ENCODE peak calls at places on chromosomes 5 and 9, in seven cellular contexts. G, R, E, D, L, B and T are unnamed samples. For H3K4me1, the result is how much of the 10 kb centered on the place peaks cover.

GRCh38 chr9:90393355-90394152 is 249.1 kb downstream of the DIRAS2 start:
- DNase-seq in G (no peak), R (peak), E (no peak), D (no peak), L (peak), B (no peak), T (no peak)

GRCh38 chr9:136231478-136232297 is 13.9 kb downstream of the QSOX2 start:
- DNase-seq in G (no peak), R (no peak), E (no peak), D (no peak), L (no peak), B (no peak), T (no peak)

GRCh38 chr5:38265546-38266179 is 7.3 kb downstream of the EGFLAM start:
- DNase-seq in G (no peak), R (peak), E (peak), D (peak), L (peak), B (no peak), T (peak)

GRCh38 chr9:34581318-34581717 is 8.2 kb downstream of the CNTFR start:
- DNase-seq in G (no peak), R (no peak), E (no peak), D (no peak), L (no peak), B (no peak), T (no peak)

GRCh38 chr5:36936309-36936708 is 59.7 kb downstream of the NIPBL start:
- DNase-seq in G (no peak), R (no peak), E (no peak), D (no peak), L (no peak), B (no peak), T (no peak)

GRCh38 chr9:124074746-124075145 is 63.2 kb downstream of the LHX2 start:
- DNase-seq in G (no peak), R (no peak), E (no peak), D (no peak), L (no peak), B (no peak), T (no peak)

GRCh38 chr5:68273717-68274409 is 58.3 kb downstream of the PIK3R1 start:
- DNase-seq in G (no peak), R (no peak), E (no peak), D (no peak), L (no peak), B (no peak), T (no peak)

GRCh38 chr5:147453901-147454814 is 55.7 kb downstream of the DPYSL3 start:
- DNase-seq in G (peak), R (peak), E (peak), D (peak), L (peak), B (peak), T (peak)

GRCh38 chr9:132901859-132902831 is 23.4 kb downstream of the SPACA9 start:
- DNase-seq in G (no peak), R (peak), E (peak), D (peak), L (peak), B (no peak), T (peak)

GRCh38 chr9:35553670-35554543 is 51.2 kb upstream of the TESK1 start:
- DNase-seq in G (no peak), R (peak), E (peak), D (peak), L (peak), B (no peak), T (peak)

GRCh38 chr9:134377976-134378375 is 51.7 kb downstream of the RXRA start:
- DNase-seq in G (peak), R (peak), E (peak), D (peak), L (peak), B (peak), T (no peak)

GRCh38 chr9:20685769-20686168 is 1.7 kb downstream of the FOCAD start:
- DNase-seq in G (no peak), R (no peak), E (no peak), D (no peak), L (no peak), B (no peak), T (no peak)

GRCh38 chr9:20693068-20693467 is 9.0 kb downstream of the FOCAD start:
- DNase-seq in G (no peak), R (no peak), E (no peak), D (no peak), L (no peak), B (no peak), T (peak)

GRCh38 chr9:20694248-20694647 is 10.2 kb downstream of the FOCAD start:
- DNase-seq in G (no peak), R (no peak), E (no peak), D (no peak), L (no peak), B (no peak), T (no peak)

GRCh38 chr9:20692554-20692953 is 8.5 kb downstream of the FOCAD start:
- DNase-seq in G (no peak), R (no peak), E (no peak), D (no peak), L (no peak), B (no peak), T (peak)

DNA sequence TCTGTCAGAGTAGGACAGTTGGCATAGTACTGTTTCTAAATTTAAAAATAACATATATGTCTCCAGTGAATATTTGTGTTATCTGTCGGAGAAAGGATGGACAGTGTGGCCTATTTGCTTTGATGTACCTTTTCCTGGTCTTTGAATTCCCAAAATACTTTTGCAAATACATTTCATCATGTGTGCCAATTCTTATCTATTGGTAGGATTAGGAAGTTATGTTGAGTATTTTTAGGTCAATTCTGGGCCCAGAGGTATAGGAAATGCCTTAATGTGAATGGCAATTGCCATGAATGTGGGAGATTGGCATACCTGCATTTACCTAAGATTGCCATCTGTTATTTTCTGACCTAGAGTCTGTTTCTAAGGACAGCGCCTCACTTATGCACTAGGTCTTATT is 5.8 kb downstream of the FOCAD start:
- DNase-seq in G (no peak), R (no peak), E (no peak), D (no peak), L (no peak), B (no peak), T (no peak)
- H3K4me1 ChIP-seq in G (under half), R (under half), E (under half), D (under half), L (under half), B (under half), T (under half)

GRCh38 chr9:23555849-23556248 is 270.2 kb downstream of the ELAVL2 start:
- DNase-seq in G (no peak), R (no peak), E (no peak), D (no peak), L (no peak), B (no peak), T (no peak)
- H3K4me3 ChIP-seq in G (no peak), R (no peak), E (no peak), D (no peak), L (no peak), B (no peak), T (no peak)

DNA sequence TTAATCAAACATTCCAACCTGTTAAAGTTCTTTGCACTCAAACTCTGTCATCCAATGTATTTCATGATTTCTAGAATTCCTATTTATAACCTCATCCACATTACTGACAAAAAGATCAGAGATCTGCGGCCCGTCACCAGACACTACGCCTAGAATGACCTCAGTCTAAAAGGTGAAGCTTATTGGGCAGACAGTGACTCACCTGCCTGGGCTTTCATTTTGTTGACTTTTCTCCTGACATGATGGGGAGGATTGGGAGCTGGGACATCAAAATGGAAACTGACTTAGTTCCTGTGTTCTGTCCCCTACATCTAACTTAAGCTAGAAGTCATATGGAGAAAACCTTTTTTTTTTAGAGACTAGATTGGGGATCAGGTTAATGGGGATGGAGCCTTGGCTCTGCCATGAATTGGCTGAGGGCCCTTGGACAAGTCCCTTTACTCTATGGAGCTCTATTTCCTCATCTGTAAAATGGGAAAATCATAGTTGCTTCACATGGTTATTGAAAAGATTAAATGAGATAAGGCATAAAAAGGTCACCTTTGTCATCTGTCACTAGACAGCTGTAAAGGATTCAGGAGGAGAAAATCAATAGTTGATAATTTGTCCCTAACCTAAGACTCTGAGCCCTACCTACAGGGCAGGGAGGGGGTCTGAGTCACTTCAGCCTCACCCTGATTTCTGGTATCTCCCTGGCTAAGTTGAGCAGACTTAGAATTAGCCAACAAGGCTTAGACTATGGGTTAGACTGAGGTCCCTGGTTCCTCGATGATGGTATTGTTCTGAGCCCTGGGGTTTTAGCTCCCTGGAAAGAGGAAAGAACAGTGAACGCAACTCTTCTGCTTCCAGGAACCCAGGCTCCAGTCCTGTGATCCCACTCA is 224.8 kb upstream of the TBC1D2 start:
- DNase-seq in G (no peak), R (peak), E (no peak), D (no peak), L (no peak), B (no peak), T (no peak)
- TF ChIP-seq CTCF in G (no peak), R (no peak), E (no peak), D (no peak), L (no peak), B (no peak), T (no peak)

GRCh38 chr5:143147918-143148317 is 255.6 kb downstream of the NR3C1 start:
- DNase-seq in G (no peak), R (no peak), E (no peak), D (no peak), L (no peak), B (no peak), T (peak)
- H3K4me1 ChIP-seq in G (under half), R (under half), E (under half), D (under half), L (under half), B (under half), T (under half)

GRCh38 chr5:14407051-14407450 is 174.5 kb upstream of the OTULINL start:
- DNase-seq in G (no peak), R (no peak), E (no peak), D (peak), L (no peak), B (no peak), T (no peak)
- H3K4me3 ChIP-seq in G (no peak), R (no peak), E (no peak), D (no peak), L (no peak), B (no peak), T (no peak)

GRCh38 chr9:72200452-72200851 is 51.2 kb downstream of the GDA start:
- DNase-seq in G (no peak), R (no peak), E (no peak), D (no peak), L (no peak), B (no peak), T (no peak)

GRCh38 chr9:72207278-72207677 is 58.0 kb downstream of the GDA start:
- DNase-seq in G (no peak), R (no peak), E (no peak), D (no peak), L (no peak), B (no peak), T (no peak)

GRCh38 chr9:72205513-72205912 is 56.3 kb downstream of the GDA start:
- DNase-seq in G (no peak), R (no peak), E (no peak), D (no peak), L (peak), B (no peak), T (no peak)

GRCh38 chr9:72204062-72204461 is 54.8 kb downstream of the GDA start:
- DNase-seq in G (no peak), R (no peak), E (no peak), D (no peak), L (no peak), B (no peak), T (no peak)

DNA sequence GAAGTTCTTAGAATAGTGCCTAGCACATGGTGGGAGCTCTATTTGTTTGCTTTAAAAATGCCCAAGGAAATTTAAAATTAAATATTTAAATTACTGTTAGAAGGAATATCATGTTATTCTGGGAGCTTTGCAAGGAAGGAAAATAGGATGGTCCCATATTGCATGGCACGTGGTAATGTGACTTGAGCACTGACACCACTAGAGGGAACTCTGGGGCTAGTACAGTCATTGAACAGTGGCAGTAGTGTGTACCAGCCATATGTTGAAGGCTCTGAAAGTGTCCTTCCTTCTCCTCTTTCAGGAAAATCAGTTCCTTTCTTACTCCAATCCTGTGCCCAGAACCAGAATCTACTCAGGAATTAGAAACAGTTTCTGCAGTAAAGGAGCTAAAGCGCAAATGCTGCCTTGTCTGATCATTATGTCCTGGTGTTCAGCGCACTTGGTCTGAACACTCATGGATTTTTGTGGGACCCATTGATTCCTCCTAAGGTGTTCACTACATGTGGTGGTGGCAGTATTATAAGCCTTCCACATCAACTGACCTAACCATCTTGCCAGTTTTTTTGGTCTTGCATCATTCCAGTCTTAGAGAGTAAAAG is 54.1 kb downstream of the GDA start:
- DNase-seq in G (no peak), R (peak), E (no peak), D (no peak), L (peak), B (no peak), T (peak)
- TF ChIP-seq CTCF in G (peak), R (peak), E (no peak), D (no peak), L (peak), B (no peak), T (peak)

GRCh38 chr9:95098391-95098921 is 219.1 kb downstream of the FANCC start:
- DNase-seq in G (no peak), R (no peak), E (no peak), D (no peak), L (no peak), B (no peak), T (no peak)
- H3K4me1 ChIP-seq in G (under half), R (under half), E (under half), D (under half), L (half or more), B (under half), T (under half)

GRCh38 chr5:102796481-102796880 is 41.4 kb downstream of the PAM start:
- DNase-seq in G (no peak), R (no peak), E (no peak), D (no peak), L (no peak), B (no peak), T (no peak)
- H3K4me3 ChIP-seq in G (no peak), R (no peak), E (no peak), D (no peak), L (no peak), B (no peak), T (no peak)